ENCODE peak calls at places on chromosomes 13 and 19, in eight cellular contexts. I is NCI-H446 treated with DMSO at 0.1 percent for 48 hours; E is AG04449; G is naive thymus-derived CD8-positive, alpha-beta T cell; S is stimulated activated CD8-positive, alpha-beta memory T cell treated with anti-CD3 and anti-CD28 coated beads, Interleukin-7, amount 100 ng/mL, for 4 hours; V is GM04504; N is head of caudate nucleus; U is endodermal cell. Z is an unnamed sample.

GRCh38 chr13:109156181-109156935 is 526.9 kb downstream of the MYO16 start:
- DNase-seq in U (no peak), G (no peak), V (peak; percentile 24), I (no peak), N (no peak), S (no peak), E (peak; percentile 45), Z (no peak)

GRCh38 chr19:3062165-3063105 is at the start of gene TLE5:
- DNase-seq in E (no peak), G (peak; percentile 78), U (peak; percentile 75), S (no peak), V (no peak), N (peak; percentile 55), I (peak; percentile 33), Z (no peak)

GRCh38 chr13:41401371-41401770 is 56.0 kb upstream of the RGCC start:
- DNase-seq in E (no peak), G (no peak), V (no peak), N (no peak), S (no peak), I (no peak), U (peak; percentile 63), Z (no peak)

GRCh38 chr13:45691667-45692066 is 10.5 kb upstream of the CBY2 start:
- DNase-seq in N (no peak), U (no peak), S (no peak), E (no peak), G (no peak), I (no peak), V (no peak), Z (no peak)

GRCh38 chr19:16882146-16882545 is 6.7 kb upstream of the F2RL3 start:
- DNase-seq in S (no peak), I (no peak), G (no peak), V (no peak), U (no peak), E (no peak), N (no peak), Z (no peak)

GRCh38 chr13:44912617-44913016 is 76.7 kb downstream of the NUFIP1 start:
- DNase-seq in N (no peak), S (no peak), I (no peak), U (no peak), V (no peak), G (no peak), E (no peak), Z (no peak)

GRCh38 chr13:99434258-99434788 is 66.9 kb upstream of the TM9SF2 start:
- DNase-seq in N (no peak), E (no peak), I (no peak), G (peak; percentile 90), U (peak; percentile 81), S (peak; percentile 81), V (no peak), Z (no peak)

GRCh38 chr13:40615619-40616018 is 50.8 kb downstream of the FOXO1 start:
- DNase-seq in S (no peak), I (no peak), G (no peak), U (no peak), V (no peak), N (no peak), E (no peak), Z (no peak)

GRCh38 chr19:46416077-46416709 is 2.8 kb upstream of the CCDC8 start:
- DNase-seq in U (peak; percentile 97), V (peak; percentile 56), S (no peak), G (no peak), N (peak; percentile 74), I (no peak), E (no peak), Z (no peak)

GRCh38 chr19:18760440-18761383 is 30.4 kb downstream of the COMP start:
- DNase-seq in N (no peak), I (no peak), E (no peak), S (no peak), U (no peak), G (no peak), V (no peak), Z (no peak)

GRCh38 chr13:33109319-33109718 is 93.1 kb downstream of the KL start:
- DNase-seq in G (no peak), V (no peak), N (no peak), I (no peak), S (no peak), U (no peak), E (no peak), Z (no peak)

GRCh38 chr19:49216076-49216475 is 58.5 kb downstream of the TRPM4 start:
- DNase-seq in U (no peak), S (no peak), N (no peak), V (peak; percentile 15), G (no peak), E (no peak), I (no peak), Z (no peak)

GRCh38 chr13:114065926-114066774 is 66.3 kb downstream of the RASA3 start:
- DNase-seq in G (peak; percentile 59), E (no peak), N (no peak), U (no peak), I (no peak), V (no peak), S (no peak), Z (no peak)

GRCh38 chr13:26179344-26179743 is 42.8 kb downstream of the RNF6 start:
- DNase-seq in G (no peak), I (no peak), N (no peak), S (no peak), E (no peak), U (no peak), V (no peak), Z (no peak)

GRCh38 chr13:98648676-98649075 is 71.8 kb upstream of the STK24 start:
- DNase-seq in I (no peak), V (no peak), E (no peak), G (no peak), S (no peak), N (no peak), U (no peak), Z (no peak)

GRCh38 chr19:7575426-7576040 is 20.1 kb upstream of the CAMSAP3 start:
- DNase-seq in U (no peak), V (no peak), S (no peak), E (no peak), N (no peak), I (no peak), G (no peak), Z (no peak)

GRCh38 chr13:79647518-79647917 is 166.6 kb downstream of the NDFIP2 start:
- DNase-seq in E (no peak), U (no peak), G (no peak), S (no peak), V (no peak), N (no peak), I (no peak), Z (peak; percentile 46)

GRCh38 chr19:7326105-7326877 is 22.4 kb upstream of the ARHGEF18 start:
- DNase-seq in N (no peak), S (no peak), I (no peak), G (peak; percentile 31), E (no peak), U (peak; percentile 93), V (no peak), Z (no peak)

GRCh38 chr19:29396925-29397324 is 128.9 kb upstream of the VSTM2B start:
- DNase-seq in S (no peak), N (no peak), G (no peak), I (no peak), V (no peak), E (no peak), U (no peak), Z (no peak)

GRCh38 chr13:48531416-48532145 is 1.3 kb downstream of the RCBTB2 start:
- DNase-seq in V (no peak), I (no peak), S (no peak), U (peak; percentile 52), E (no peak), G (no peak), N (no peak), Z (peak; percentile 10)

GRCh38 chr19:912181-913079 is 589 bp downstream of the R3HDM4 start:
- DNase-seq in U (no peak), E (no peak), S (no peak), N (no peak), I (no peak), V (no peak), G (peak; percentile 55), Z (no peak)

GRCh38 chr19:54081032-54081431 is at the start of gene TARM1:
- DNase-seq in U (no peak), S (no peak), N (no peak), E (no peak), V (no peak), G (no peak), I (no peak), Z (no peak)

GRCh38 chr19:57512845-57513244 is 13.1 kb downstream of the ZNF773 start:
- DNase-seq in N (no peak), S (no peak), E (no peak), I (no peak), U (no peak), G (peak; percentile 8), V (no peak), Z (no peak)

GRCh38 chr19:13430790-13431582 is 75.3 kb downstream of the CACNA1A start:
- DNase-seq in E (no peak), U (peak; percentile 88), V (peak; percentile 14), I (no peak), N (peak; percentile 26), S (peak; percentile 11), G (peak; percentile 41), Z (no peak)

Z was measured in epithelial cell of proximal tubule.